ENCODE peak calls at places on chromosomes 6 and 20, in seven cellular contexts. Y, J, R, E, T, G and U are unnamed samples.

GRCh38 chr6:14200047-14200446 is 82.5 kb downstream of the CD83 start:
- DNase-seq in Y (peak; percentile 87), J (no peak), R (peak; percentile 57), E (no peak), T (no peak), G (no peak), U (no peak)

GRCh38 chr6:16130932-16131387 is 2.1 kb downstream of the MYLIP start:
- DNase-seq in Y (peak; percentile 77), J (peak; percentile 65), R (peak; percentile 80), E (peak; percentile 77), T (peak; percentile 26), G (no peak), U (no peak)

GRCh38 chr6:83615025-83615999 is 93.6 kb downstream of the SNAP91 start:
- DNase-seq in Y (peak; percentile 34), J (no peak), R (peak; percentile 7), E (no peak), T (no peak), G (peak; percentile 5), U (no peak)

GRCh38 chr6:5497896-5498578 is 236.7 kb downstream of the FARS2 start:
- DNase-seq in Y (peak; percentile 89), J (no peak), R (peak; percentile 85), E (no peak), T (no peak), G (no peak), U (no peak)

GRCh38 chr20:41249371-41249770 is 68.2 kb downstream of the ZHX3 start:
- DNase-seq in Y (peak; percentile 95), J (peak; percentile 81), R (peak; percentile 94), E (no peak), T (no peak), G (peak; percentile 56), U (no peak)

GRCh38 chr6:101803146-101803545 is 409.6 kb downstream of the GRIK2 start:
- DNase-seq in Y (no peak), J (no peak), R (peak; percentile 2), E (no peak), T (no peak), G (no peak), U (no peak)

GRCh38 chr6:148200302-148200701 is 142.3 kb upstream of the SASH1 start:
- DNase-seq in Y (no peak), J (peak; percentile 27), R (no peak), E (no peak), T (no peak), G (peak; percentile 40), U (no peak)

GRCh38 chr6:73073238-73073637 is 152.1 kb downstream of the KHDC1L start:
- DNase-seq in Y (no peak), J (no peak), R (no peak), E (no peak), T (no peak), G (no peak), U (no peak)

GRCh38 chr6:134539865-134540323 is 222.0 kb upstream of the SGK1 start:
- DNase-seq in Y (no peak), J (peak; percentile 33), R (no peak), E (peak; percentile 21), T (no peak), G (peak; percentile 72), U (no peak)

GRCh38 chr6:47734826-47735481 is 36.6 kb downstream of the ADGRF4 start:
- DNase-seq in Y (no peak), J (no peak), R (no peak), E (no peak), T (no peak), G (no peak), U (no peak)

GRCh38 chr6:112667427-112667826 is 320.3 kb downstream of the RFPL4B start:
- DNase-seq in Y (no peak), J (no peak), R (no peak), E (no peak), T (no peak), G (no peak), U (no peak)

GRCh38 chr6:49662877-49663231 is 26.2 kb upstream of the RHAG start:
- DNase-seq in Y (no peak), J (no peak), R (no peak), E (no peak), T (no peak), G (no peak), U (no peak)

GRCh38 chr6:63014290-63014689 is 197.0 kb upstream of the FKBP1C start:
- DNase-seq in Y (no peak), J (no peak), R (no peak), E (no peak), T (no peak), G (no peak), U (no peak)

GRCh38 chr6:1832844-1833787 is 223.4 kb downstream of the FOXC1 start:
- DNase-seq in Y (no peak), J (peak; percentile 53), R (peak; percentile 29), E (no peak), T (no peak), G (no peak), U (no peak)

GRCh38 chr6:14192186-14192788 is 74.7 kb downstream of the CD83 start:
- DNase-seq in Y (no peak), J (no peak), R (no peak), E (no peak), T (no peak), G (no peak), U (no peak)

GRCh38 chr6:165042912-165043311 is 266.5 kb downstream of the C6orf118 start:
- DNase-seq in Y (no peak), J (no peak), R (no peak), E (no peak), T (no peak), G (no peak), U (no peak)

GRCh38 chr20:62900052-62900691 is 26.1 kb downstream of the DIDO1 start:
- DNase-seq in Y (peak; percentile 71), J (peak; percentile 87), R (peak; percentile 75), E (peak; percentile 70), T (peak; percentile 74), G (peak; percentile 64), U (peak; percentile 58)

GRCh38 chr6:30263734-30264133 is 50.5 kb upstream of the TRIM26 start:
- DNase-seq in Y (peak; percentile 62), J (peak; percentile 31), R (peak; percentile 72), E (no peak), T (no peak), G (peak; percentile 50), U (no peak)

GRCh38 chr20:9490171-9490570 is 24.2 kb upstream of the LAMP5 start:
- DNase-seq in Y (no peak), J (no peak), R (no peak), E (no peak), T (no peak), G (no peak), U (no peak)

GRCh38 chr20:38805958-38806854 is 709 bp downstream of the PPP1R16B start:
- DNase-seq in Y (no peak), J (no peak), R (no peak), E (peak; percentile 38), T (peak; percentile 34), G (no peak), U (peak; percentile 26)

GRCh38 chr20:32474717-32474966 is 110.5 kb downstream of the NOL4L start:
- DNase-seq in Y (no peak), J (no peak), R (no peak), E (no peak), T (no peak), G (no peak), U (no peak)

GRCh38 chr20:39129523-39129922 is 167.4 kb downstream of the DHX35 start:
- DNase-seq in Y (no peak), J (no peak), R (no peak), E (no peak), T (no peak), G (no peak), U (no peak)

GRCh38 chr6:43359381-43359780 is 10.1 kb downstream of the ZNF318 start:
- DNase-seq in Y (no peak), J (no peak), R (no peak), E (no peak), T (no peak), G (no peak), U (no peak)

GRCh38 chr6:103854059-103854458 is 1005.7 kb downstream of the HACE1 start:
- DNase-seq in Y (no peak), J (no peak), R (no peak), E (no peak), T (no peak), G (no peak), U (no peak)

GRCh38 chr6:92263864-92264263 is 1155.5 kb downstream of the EPHA7 start:
- DNase-seq in Y (no peak), J (no peak), R (no peak), E (no peak), T (no peak), G (no peak), U (no peak)

GRCh38 chr6:73722318-73723060 is 26.5 kb downstream of the CD109 start:
- DNase-seq in Y (peak; percentile 98), J (no peak), R (peak; percentile 96), E (no peak), T (no peak), G (no peak), U (no peak)

GRCh38 chr6:170045981-170046667 is 244.8 kb downstream of the DLL1 start:
- DNase-seq in Y (no peak), J (no peak), R (no peak), E (no peak), T (no peak), G (no peak), U (no peak)

GRCh38 chr20:62656205-62656918 is 14.1 kb downstream of the SLCO4A1 start:
- DNase-seq in Y (no peak), J (no peak), R (no peak), E (no peak), T (no peak), G (no peak), U (no peak)

GRCh38 chr20:32678948-32679347 is 5.2 kb upstream of the C20orf203 start:
- DNase-seq in Y (peak; percentile 57), J (peak; percentile 59), R (peak; percentile 52), E (no peak), T (no peak), G (peak; percentile 68), U (no peak)

GRCh38 chr20:6583134-6583738 is 184.2 kb upstream of the BMP2 start:
- DNase-seq in Y (peak; percentile 59), J (peak; percentile 61), R (no peak), E (no peak), T (no peak), G (peak; percentile 35), U (no peak)